ENCODE peak calls at places on chromosome 21, in nine cellular contexts. One of them, this sample, is unnamed.

GRCh38 chr21:35503646-35504045 is 454.5 kb upstream of the RUNX1 start:
- DNase-seq in body of pancreas: peak; percentile 31
- DNase-seq in activated CD4-positive, alpha-beta T cell treated with anti-CD3 and anti-CD28 coated beads, Interleukin-2, amount 50 U/mL, for 1 hour: no peak
- DNase-seq in fibroblast of the aortic adventitia: peak; percentile 50
- DNase-seq in lower lobe of right lung: no peak
- DNase-seq in activated CD4-positive, alpha-beta memory T cell treated with anti-CD3 and anti-CD28 coated beads, Interleukin-2, amount 10 ng/mL, durations not matched to agents 7 days and 5 days: no peak
- DNase-seq in RKO: no peak
- DNase-seq in AG04449: no peak
- DNase-seq in hypothalamus: no peak
- DNase-seq in this sample: no peak

GRCh38 chr21:42437786-42438185 is 34.1 kb downstream of the UBASH3A start:
- DNase-seq in body of pancreas: no peak
- DNase-seq in activated CD4-positive, alpha-beta T cell treated with anti-CD3 and anti-CD28 coated beads, Interleukin-2, amount 50 U/mL, for 1 hour: no peak
- DNase-seq in fibroblast of the aortic adventitia: no peak
- DNase-seq in lower lobe of right lung: no peak
- DNase-seq in activated CD4-positive, alpha-beta memory T cell treated with anti-CD3 and anti-CD28 coated beads, Interleukin-2, amount 10 ng/mL, durations not matched to agents 7 days and 5 days: no peak
- DNase-seq in RKO: no peak
- DNase-seq in AG04449: no peak
- DNase-seq in hypothalamus: no peak
- DNase-seq in this sample: peak; percentile 47

GRCh38 chr21:33566514-33566913 is 22.0 kb downstream of the DONSON start:
- DNase-seq in body of pancreas: no peak
- DNase-seq in activated CD4-positive, alpha-beta T cell treated with anti-CD3 and anti-CD28 coated beads, Interleukin-2, amount 50 U/mL, for 1 hour: no peak
- DNase-seq in fibroblast of the aortic adventitia: no peak
- DNase-seq in lower lobe of right lung: no peak
- DNase-seq in activated CD4-positive, alpha-beta memory T cell treated with anti-CD3 and anti-CD28 coated beads, Interleukin-2, amount 10 ng/mL, durations not matched to agents 7 days and 5 days: no peak
- DNase-seq in RKO: no peak
- DNase-seq in AG04449: no peak
- DNase-seq in hypothalamus: no peak
- DNase-seq in this sample: no peak

GRCh38 chr21:45709127-45709526 is 65.6 kb downstream of the PCBP3 start:
- DNase-seq in body of pancreas: no peak
- DNase-seq in activated CD4-positive, alpha-beta T cell treated with anti-CD3 and anti-CD28 coated beads, Interleukin-2, amount 50 U/mL, for 1 hour: no peak
- DNase-seq in fibroblast of the aortic adventitia: peak; percentile 40
- DNase-seq in lower lobe of right lung: no peak
- DNase-seq in activated CD4-positive, alpha-beta memory T cell treated with anti-CD3 and anti-CD28 coated beads, Interleukin-2, amount 10 ng/mL, durations not matched to agents 7 days and 5 days: no peak
- DNase-seq in RKO: no peak
- DNase-seq in AG04449: no peak
- DNase-seq in hypothalamus: no peak
- DNase-seq in this sample: no peak

GRCh38 chr21:42565206-42565810 is 51.7 kb downstream of the SLC37A1 start:
- DNase-seq in body of pancreas: peak; percentile 0
- DNase-seq in activated CD4-positive, alpha-beta T cell treated with anti-CD3 and anti-CD28 coated beads, Interleukin-2, amount 50 U/mL, for 1 hour: no peak
- DNase-seq in fibroblast of the aortic adventitia: no peak
- DNase-seq in lower lobe of right lung: peak; percentile 41
- DNase-seq in activated CD4-positive, alpha-beta memory T cell treated with anti-CD3 and anti-CD28 coated beads, Interleukin-2, amount 10 ng/mL, durations not matched to agents 7 days and 5 days: no peak
- DNase-seq in RKO: no peak
- DNase-seq in AG04449: no peak
- DNase-seq in hypothalamus: no peak
- DNase-seq in this sample: peak; percentile 60

GRCh38 chr21:41895643-41896493 is 16.7 kb upstream of the PRDM15 start:
- DNase-seq in body of pancreas: no peak
- DNase-seq in activated CD4-positive, alpha-beta T cell treated with anti-CD3 and anti-CD28 coated beads, Interleukin-2, amount 50 U/mL, for 1 hour: peak; percentile 47
- DNase-seq in fibroblast of the aortic adventitia: no peak
- DNase-seq in lower lobe of right lung: no peak
- DNase-seq in activated CD4-positive, alpha-beta memory T cell treated with anti-CD3 and anti-CD28 coated beads, Interleukin-2, amount 10 ng/mL, durations not matched to agents 7 days and 5 days: peak; percentile 58
- DNase-seq in RKO: no peak
- DNase-seq in AG04449: no peak
- DNase-seq in hypothalamus: no peak
- DNase-seq in this sample: peak; percentile 85

GRCh38 chr21:37970548-37970947 is 54.3 kb upstream of the KCNJ6 start:
- DNase-seq in body of pancreas: no peak
- DNase-seq in activated CD4-positive, alpha-beta T cell treated with anti-CD3 and anti-CD28 coated beads, Interleukin-2, amount 50 U/mL, for 1 hour: no peak
- DNase-seq in fibroblast of the aortic adventitia: no peak
- DNase-seq in lower lobe of right lung: no peak
- DNase-seq in activated CD4-positive, alpha-beta memory T cell treated with anti-CD3 and anti-CD28 coated beads, Interleukin-2, amount 10 ng/mL, durations not matched to agents 7 days and 5 days: no peak
- DNase-seq in RKO: no peak
- DNase-seq in AG04449: no peak
- DNase-seq in hypothalamus: no peak
- DNase-seq in this sample: no peak

GRCh38 chr21:27647921-27648320 is 681.0 kb upstream of the ADAMTS5 start:
- DNase-seq in body of pancreas: no peak
- DNase-seq in activated CD4-positive, alpha-beta T cell treated with anti-CD3 and anti-CD28 coated beads, Interleukin-2, amount 50 U/mL, for 1 hour: no peak
- DNase-seq in fibroblast of the aortic adventitia: peak; percentile 11
- DNase-seq in lower lobe of right lung: no peak
- DNase-seq in activated CD4-positive, alpha-beta memory T cell treated with anti-CD3 and anti-CD28 coated beads, Interleukin-2, amount 10 ng/mL, durations not matched to agents 7 days and 5 days: no peak
- DNase-seq in RKO: no peak
- DNase-seq in AG04449: no peak
- DNase-seq in hypothalamus: no peak
- DNase-seq in this sample: no peak

GRCh38 chr21:45336870-45337269 is 49.2 kb upstream of the POFUT2 start:
- DNase-seq in body of pancreas: no peak
- DNase-seq in activated CD4-positive, alpha-beta T cell treated with anti-CD3 and anti-CD28 coated beads, Interleukin-2, amount 50 U/mL, for 1 hour: no peak
- DNase-seq in fibroblast of the aortic adventitia: no peak
- DNase-seq in lower lobe of right lung: peak; percentile 24
- DNase-seq in activated CD4-positive, alpha-beta memory T cell treated with anti-CD3 and anti-CD28 coated beads, Interleukin-2, amount 10 ng/mL, durations not matched to agents 7 days and 5 days: no peak
- DNase-seq in RKO: no peak
- DNase-seq in AG04449: no peak
- DNase-seq in hypothalamus: peak; percentile 35
- DNase-seq in this sample: peak; percentile 48

GRCh38 chr21:15309721-15310120 is 244.9 kb upstream of the NRIP1 start:
- DNase-seq in body of pancreas: peak; percentile 32
- DNase-seq in activated CD4-positive, alpha-beta T cell treated with anti-CD3 and anti-CD28 coated beads, Interleukin-2, amount 50 U/mL, for 1 hour: no peak
- DNase-seq in fibroblast of the aortic adventitia: peak; percentile 77
- DNase-seq in lower lobe of right lung: no peak
- DNase-seq in activated CD4-positive, alpha-beta memory T cell treated with anti-CD3 and anti-CD28 coated beads, Interleukin-2, amount 10 ng/mL, durations not matched to agents 7 days and 5 days: no peak
- DNase-seq in RKO: no peak
- DNase-seq in AG04449: no peak
- DNase-seq in hypothalamus: no peak
- DNase-seq in this sample: no peak

GRCh38 chr21:41833138-41834115 is 45.7 kb downstream of the PRDM15 start:
- DNase-seq in body of pancreas: no peak
- DNase-seq in activated CD4-positive, alpha-beta T cell treated with anti-CD3 and anti-CD28 coated beads, Interleukin-2, amount 50 U/mL, for 1 hour: no peak
- DNase-seq in fibroblast of the aortic adventitia: no peak
- DNase-seq in lower lobe of right lung: no peak
- DNase-seq in activated CD4-positive, alpha-beta memory T cell treated with anti-CD3 and anti-CD28 coated beads, Interleukin-2, amount 10 ng/mL, durations not matched to agents 7 days and 5 days: no peak
- DNase-seq in RKO: no peak
- DNase-seq in AG04449: no peak
- DNase-seq in hypothalamus: no peak
- DNase-seq in this sample: peak; percentile 66

GRCh38 chr21:34817821-34818662 is 149.2 kb downstream of the CLIC6 start:
- DNase-seq in body of pancreas: no peak
- DNase-seq in activated CD4-positive, alpha-beta T cell treated with anti-CD3 and anti-CD28 coated beads, Interleukin-2, amount 50 U/mL, for 1 hour: no peak
- DNase-seq in fibroblast of the aortic adventitia: no peak
- DNase-seq in lower lobe of right lung: no peak
- DNase-seq in activated CD4-positive, alpha-beta memory T cell treated with anti-CD3 and anti-CD28 coated beads, Interleukin-2, amount 10 ng/mL, durations not matched to agents 7 days and 5 days: no peak
- DNase-seq in RKO: no peak
- DNase-seq in AG04449: no peak
- DNase-seq in hypothalamus: no peak
- DNase-seq in this sample: no peak

GRCh38 chr21:44267655-44268142 is 6.0 kb upstream of the DNMT3L start:
- DNase-seq in body of pancreas: peak; percentile 9
- DNase-seq in activated CD4-positive, alpha-beta T cell treated with anti-CD3 and anti-CD28 coated beads, Interleukin-2, amount 50 U/mL, for 1 hour: peak; percentile 8
- DNase-seq in fibroblast of the aortic adventitia: no peak
- DNase-seq in lower lobe of right lung: no peak
- DNase-seq in activated CD4-positive, alpha-beta memory T cell treated with anti-CD3 and anti-CD28 coated beads, Interleukin-2, amount 10 ng/mL, durations not matched to agents 7 days and 5 days: peak; percentile 33
- DNase-seq in RKO: no peak
- DNase-seq in AG04449: no peak
- DNase-seq in hypothalamus: peak; percentile 11
- DNase-seq in this sample: peak; percentile 75

GRCh38 chr21:16608209-16608830 is 878.5 kb downstream of the USP25 start:
- DNase-seq in body of pancreas: no peak
- DNase-seq in activated CD4-positive, alpha-beta T cell treated with anti-CD3 and anti-CD28 coated beads, Interleukin-2, amount 50 U/mL, for 1 hour: no peak
- DNase-seq in fibroblast of the aortic adventitia: peak; percentile 8
- DNase-seq in lower lobe of right lung: no peak
- DNase-seq in activated CD4-positive, alpha-beta memory T cell treated with anti-CD3 and anti-CD28 coated beads, Interleukin-2, amount 10 ng/mL, durations not matched to agents 7 days and 5 days: no peak
- DNase-seq in RKO: no peak
- DNase-seq in AG04449: no peak
- DNase-seq in hypothalamus: no peak
- DNase-seq in this sample: no peak

GRCh38 chr21:45972716-45973474 is 8.7 kb upstream of the COL6A1 start:
- DNase-seq in body of pancreas: peak; percentile 55
- DNase-seq in activated CD4-positive, alpha-beta T cell treated with anti-CD3 and anti-CD28 coated beads, Interleukin-2, amount 50 U/mL, for 1 hour: no peak
- DNase-seq in fibroblast of the aortic adventitia: peak; percentile 95
- DNase-seq in lower lobe of right lung: peak; percentile 51
- DNase-seq in activated CD4-positive, alpha-beta memory T cell treated with anti-CD3 and anti-CD28 coated beads, Interleukin-2, amount 10 ng/mL, durations not matched to agents 7 days and 5 days: no peak
- DNase-seq in RKO: no peak
- DNase-seq in AG04449: no peak
- DNase-seq in hypothalamus: no peak
- DNase-seq in this sample: peak; percentile 77

GRCh38 chr21:45010860-45011259 is 63.5 kb upstream of the ADARB1 start:
- DNase-seq in body of pancreas: no peak
- DNase-seq in activated CD4-positive, alpha-beta T cell treated with anti-CD3 and anti-CD28 coated beads, Interleukin-2, amount 50 U/mL, for 1 hour: no peak
- DNase-seq in fibroblast of the aortic adventitia: no peak
- DNase-seq in lower lobe of right lung: peak; percentile 21
- DNase-seq in activated CD4-positive, alpha-beta memory T cell treated with anti-CD3 and anti-CD28 coated beads, Interleukin-2, amount 10 ng/mL, durations not matched to agents 7 days and 5 days: no peak
- DNase-seq in RKO: no peak
- DNase-seq in AG04449: no peak
- DNase-seq in hypothalamus: no peak
- DNase-seq in this sample: peak; percentile 46

GRCh38 chr21:45584786-45585185 is 42.5 kb upstream of the SLC19A1 start:
- DNase-seq in body of pancreas: no peak
- DNase-seq in activated CD4-positive, alpha-beta T cell treated with anti-CD3 and anti-CD28 coated beads, Interleukin-2, amount 50 U/mL, for 1 hour: no peak
- DNase-seq in fibroblast of the aortic adventitia: no peak
- DNase-seq in lower lobe of right lung: peak; percentile 38
- DNase-seq in activated CD4-positive, alpha-beta memory T cell treated with anti-CD3 and anti-CD28 coated beads, Interleukin-2, amount 10 ng/mL, durations not matched to agents 7 days and 5 days: no peak
- DNase-seq in RKO: no peak
- DNase-seq in AG04449: no peak
- DNase-seq in hypothalamus: no peak
- DNase-seq in this sample: no peak

GRCh38 chr21:30044447-30045064 is 104.8 kb upstream of the GRIK1 start:
- DNase-seq in body of pancreas: peak; percentile 21
- DNase-seq in activated CD4-positive, alpha-beta T cell treated with anti-CD3 and anti-CD28 coated beads, Interleukin-2, amount 50 U/mL, for 1 hour: no peak
- DNase-seq in fibroblast of the aortic adventitia: peak; percentile 36
- DNase-seq in lower lobe of right lung: no peak
- DNase-seq in activated CD4-positive, alpha-beta memory T cell treated with anti-CD3 and anti-CD28 coated beads, Interleukin-2, amount 10 ng/mL, durations not matched to agents 7 days and 5 days: no peak
- DNase-seq in RKO: peak; percentile 37
- DNase-seq in AG04449: no peak
- DNase-seq in hypothalamus: no peak
- DNase-seq in this sample: no peak

GRCh38 chr21:46477765-46478164 is 19.1 kb downstream of the DIP2A start:
- DNase-seq in body of pancreas: peak; percentile 47
- DNase-seq in activated CD4-positive, alpha-beta T cell treated with anti-CD3 and anti-CD28 coated beads, Interleukin-2, amount 50 U/mL, for 1 hour: no peak
- DNase-seq in fibroblast of the aortic adventitia: peak; percentile 55
- DNase-seq in lower lobe of right lung: no peak
- DNase-seq in activated CD4-positive, alpha-beta memory T cell treated with anti-CD3 and anti-CD28 coated beads, Interleukin-2, amount 10 ng/mL, durations not matched to agents 7 days and 5 days: no peak
- DNase-seq in RKO: no peak
- DNase-seq in AG04449: no peak
- DNase-seq in hypothalamus: no peak
- DNase-seq in this sample: no peak

GRCh38 chr21:25837545-25838263 is 102.9 kb downstream of the GABPA start:
- DNase-seq in body of pancreas: no peak
- DNase-seq in activated CD4-positive, alpha-beta T cell treated with anti-CD3 and anti-CD28 coated beads, Interleukin-2, amount 50 U/mL, for 1 hour: no peak
- DNase-seq in fibroblast of the aortic adventitia: peak; percentile 96
- DNase-seq in lower lobe of right lung: no peak
- DNase-seq in activated CD4-positive, alpha-beta memory T cell treated with anti-CD3 and anti-CD28 coated beads, Interleukin-2, amount 10 ng/mL, durations not matched to agents 7 days and 5 days: no peak
- DNase-seq in RKO: no peak
- DNase-seq in AG04449: peak; percentile 61
- DNase-seq in hypothalamus: no peak
- DNase-seq in this sample: no peak

GRCh38 chr21:40923361-40923760 is 76.4 kb upstream of the DSCAM start:
- DNase-seq in body of pancreas: no peak
- DNase-seq in activated CD4-positive, alpha-beta T cell treated with anti-CD3 and anti-CD28 coated beads, Interleukin-2, amount 50 U/mL, for 1 hour: no peak
- DNase-seq in fibroblast of the aortic adventitia: no peak
- DNase-seq in lower lobe of right lung: no peak
- DNase-seq in activated CD4-positive, alpha-beta memory T cell treated with anti-CD3 and anti-CD28 coated beads, Interleukin-2, amount 10 ng/mL, durations not matched to agents 7 days and 5 days: no peak
- DNase-seq in RKO: no peak
- DNase-seq in AG04449: no peak
- DNase-seq in hypothalamus: no peak
- DNase-seq in this sample: no peak

GRCh38 chr21:38925923-38926322 is 120.2 kb downstream of the ETS2 start:
- DNase-seq in body of pancreas: peak; percentile 54
- DNase-seq in activated CD4-positive, alpha-beta T cell treated with anti-CD3 and anti-CD28 coated beads, Interleukin-2, amount 50 U/mL, for 1 hour: no peak
- DNase-seq in fibroblast of the aortic adventitia: peak; percentile 95
- DNase-seq in lower lobe of right lung: no peak
- DNase-seq in activated CD4-positive, alpha-beta memory T cell treated with anti-CD3 and anti-CD28 coated beads, Interleukin-2, amount 10 ng/mL, durations not matched to agents 7 days and 5 days: no peak
- DNase-seq in RKO: peak; percentile 41
- DNase-seq in AG04449: peak; percentile 67
- DNase-seq in hypothalamus: no peak
- DNase-seq in this sample: no peak

GRCh38 chr21:45545691-45546531 is 3.7 kb upstream of the SLC19A1 start:
- DNase-seq in body of pancreas: peak; percentile 1
- DNase-seq in activated CD4-positive, alpha-beta T cell treated with anti-CD3 and anti-CD28 coated beads, Interleukin-2, amount 50 U/mL, for 1 hour: no peak
- DNase-seq in fibroblast of the aortic adventitia: no peak
- DNase-seq in lower lobe of right lung: peak; percentile 28
- DNase-seq in activated CD4-positive, alpha-beta memory T cell treated with anti-CD3 and anti-CD28 coated beads, Interleukin-2, amount 10 ng/mL, durations not matched to agents 7 days and 5 days: no peak
- DNase-seq in RKO: no peak
- DNase-seq in AG04449: no peak
- DNase-seq in hypothalamus: no peak
- DNase-seq in this sample: peak; percentile 69

This sample was measured in spleen.